ENCODE peak calls at places on chromosome 16, in six cellular contexts. R is dorsolateral prefrontal cortex, V is NCI-H2029, C is ureter, B is NCI-H1417, O is psoas muscle. W is an unnamed sample.

GRCh38 chr16:83967091-83967490 is 953 bp upstream of the NECAB2 start:
- DNase-seq in R (no peak), V (no peak), C (no peak), B (no peak), O (no peak), W (no peak)

GRCh38 chr16:398551-399277 is 1.7 kb downstream of the NME4 start:
- DNase-seq in R (no peak), V (no peak), C (no peak), B (no peak), O (no peak), W (no peak)

GRCh38 chr16:3140603-3141427 is 6.0 kb downstream of the ZNF213 start:
- DNase-seq in R (no peak), V (no peak), C (no peak), B (no peak), O (no peak), W (no peak)

GRCh38 chr16:23149267-23149992 is at the start of gene USP31:
- DNase-seq in R (peak; percentile 96), V (peak; percentile 92), C (peak; percentile 96), B (peak; percentile 93), O (peak; percentile 96), W (peak; percentile 95)

GRCh38 chr16:28935924-28936783 is 4.4 kb downstream of the CD19 start:
- DNase-seq in R (peak; percentile 60), V (peak; percentile 79), C (peak; percentile 80), B (peak; percentile 54), O (peak; percentile 83), W (peak; percentile 88)

GRCh38 chr16:46757339-46758050 is 9.4 kb upstream of the MYLK3 start:
- DNase-seq in R (no peak), V (peak; percentile 7), C (no peak), B (peak; percentile 12), O (peak; percentile 77), W (no peak)

GRCh38 chr16:21159281-21159951 is 942 bp downstream of the LDAF1 start:
- DNase-seq in R (no peak), V (no peak), C (peak; percentile 74), B (no peak), O (peak; percentile 48), W (peak; percentile 72)

GRCh38 chr16:55021595-55022475 is 91.2 kb downstream of the IRX5 start:
- DNase-seq in R (no peak), V (no peak), C (no peak), B (no peak), O (no peak), W (no peak)

GRCh38 chr16:74296465-74297295 is at the start of gene PSMD7:
- DNase-seq in R (peak; percentile 86), V (peak; percentile 72), C (peak; percentile 94), B (peak; percentile 78), O (peak; percentile 94), W (peak; percentile 93)

GRCh38 chr16:75197522-75198134 is 9.3 kb downstream of the CTRB2 start:
- DNase-seq in R (no peak), V (no peak), C (no peak), B (no peak), O (no peak), W (no peak)

GRCh38 chr16:79768594-79768993 is 168.1 kb upstream of the MAF start:
- DNase-seq in R (peak; percentile 37), V (no peak), C (no peak), B (no peak), O (no peak), W (no peak)

GRCh38 chr16:89187337-89188063 is 12.8 kb downstream of the SLC22A31 start:
- DNase-seq in R (no peak), V (no peak), C (no peak), B (no peak), O (peak; percentile 21), W (no peak)

GRCh38 chr16:12532871-12533610 is 270.6 kb downstream of the CPPED1 start:
- DNase-seq in R (peak; percentile 39), V (no peak), C (no peak), B (no peak), O (no peak), W (no peak)

GRCh38 chr16:177394-177822 is 928 bp downstream of the HBA1 start:
- DNase-seq in R (no peak), V (no peak), C (no peak), B (no peak), O (no peak), W (no peak)

GRCh38 chr16:85781685-85782370 is 17.5 kb downstream of the EMC8 start:
- DNase-seq in R (peak; percentile 79), V (peak; percentile 2), C (peak; percentile 60), B (no peak), O (peak; percentile 51), W (no peak)